ENCODE peak calls at places on chromosome 21, in ten cellular contexts. B is suprapubic skin; C is neural crest cell; S is stimulated activated CD4-positive, alpha-beta T cell treated with anti-CD3 and anti-CD28 coated beads, Interleukin-15, amount 100 ng/mL, for 1 hour; P is HS-27A; T is central memory CD4-positive, alpha-beta T cell; J is stimulated activated CD8-positive, alpha-beta memory T cell treated with anti-CD3 and anti-CD28 coated beads, Interleukin-4, amount 100 ng/mL, for 48 hours; O is ureter; H is NCI-H748 treated with DMSO at 0.1 percent for 48 hours; G is psoas muscle. X is an unnamed sample.

GRCh38 chr21:42975886-42976608 is 1.7 kb downstream of the PKNOX1 start:
- DNase-seq in G (no peak), O (no peak), C (no peak), P (no peak), S (no peak), H (no peak), B (no peak), T (no peak), J (no peak), X (no peak)

GRCh38 chr21:30710499-30710898 is 8.1 kb downstream of the KRTAP21-3 start:
- DNase-seq in T (no peak), O (no peak), B (no peak), C (no peak), P (no peak), J (peak; percentile 27), G (no peak), H (no peak), S (no peak), X (no peak)

GRCh38 chr21:18164933-18165332 is 79.7 kb upstream of the CHODL start:
- DNase-seq in B (no peak), C (no peak), O (no peak), P (no peak), J (no peak), H (no peak), S (no peak), T (no peak), G (no peak), X (no peak)

GRCh38 chr21:29293495-29293894 is 5.2 kb upstream of the BACH1 start:
- DNase-seq in J (no peak), T (no peak), O (no peak), S (no peak), C (no peak), G (no peak), P (no peak), H (no peak), B (no peak), X (no peak)

GRCh38 chr21:25573409-25574206 is 33.7 kb downstream of the MRPL39 start:
- DNase-seq in H (no peak), J (peak; percentile 77), C (no peak), S (no peak), O (no peak), T (peak; percentile 68), G (no peak), B (no peak), P (peak; percentile 84), X (peak; percentile 40)

GRCh38 chr21:31804008-31804394 is 68.8 kb upstream of the HUNK start:
- DNase-seq in O (no peak), G (no peak), B (no peak), C (no peak), H (no peak), J (no peak), T (no peak), P (no peak), S (no peak), X (no peak)

GRCh38 chr21:40760811-40761210 is 86.1 kb downstream of the DSCAM start:
- DNase-seq in C (no peak), O (no peak), S (no peak), B (no peak), J (no peak), G (no peak), P (no peak), H (no peak), T (no peak), X (no peak)

GRCh38 chr21:28336299-28336698 is 656.4 kb downstream of the LTN1 start:
- DNase-seq in J (no peak), P (peak; percentile 66), G (no peak), C (no peak), B (no peak), S (no peak), H (no peak), T (no peak), O (no peak), X (no peak)

GRCh38 chr21:45365608-45366241 is 39.2 kb upstream of the COL18A1 start:
- DNase-seq in P (peak; percentile 85), O (no peak), H (no peak), J (no peak), T (no peak), B (no peak), G (no peak), C (no peak), S (no peak), X (peak; percentile 60)

GRCh38 chr21:44344541-44345183 is 5.5 kb upstream of the CFAP410 start:
- DNase-seq in P (no peak), O (no peak), S (no peak), C (no peak), B (no peak), H (no peak), T (no peak), G (no peak), J (no peak), X (no peak)